ENCODE peak calls at places on chromosomes 5 and 9, in seven cellular contexts. One of them, this sample, is unnamed.

GRCh38 chr5:135179308-135179980 is 145.4 kb upstream of the PITX1 start:
- DNase-seq in SJSA1: no peak
- DNase-seq in GM12864: no peak
- DNase-seq in cardiac fibroblast: no peak
- DNase-seq in left ventricle myocardium inferior: no peak
- DNase-seq in tibial nerve: no peak
- DNase-seq in Peyer's patch: no peak
- DNase-seq in this sample: no peak

GRCh38 chr9:124605258-124605657 is 98.1 kb upstream of the NR5A1 start:
- DNase-seq in SJSA1: no peak
- DNase-seq in GM12864: no peak
- DNase-seq in cardiac fibroblast: no peak
- DNase-seq in left ventricle myocardium inferior: no peak
- DNase-seq in tibial nerve: no peak
- DNase-seq in Peyer's patch: no peak
- DNase-seq in this sample: no peak

GRCh38 chr5:31186672-31187267 is 6.7 kb upstream of the CDH6 start:
- DNase-seq in SJSA1: no peak
- DNase-seq in GM12864: no peak
- DNase-seq in cardiac fibroblast: peak
- DNase-seq in left ventricle myocardium inferior: no peak
- DNase-seq in tibial nerve: no peak
- DNase-seq in Peyer's patch: no peak
- DNase-seq in this sample: no peak

GRCh38 chr5:137753227-137753985 is 757 bp downstream of the HNRNPA0 start:
- DNase-seq in SJSA1: peak
- DNase-seq in GM12864: no peak
- DNase-seq in cardiac fibroblast: no peak
- DNase-seq in left ventricle myocardium inferior: peak
- DNase-seq in tibial nerve: peak
- DNase-seq in Peyer's patch: peak
- DNase-seq in this sample: peak

GRCh38 chr5:160774646-160775313 is 77.2 kb downstream of the ATP10B start:
- DNase-seq in SJSA1: no peak
- DNase-seq in GM12864: no peak
- DNase-seq in cardiac fibroblast: no peak
- DNase-seq in left ventricle myocardium inferior: no peak
- DNase-seq in tibial nerve: no peak
- DNase-seq in Peyer's patch: no peak
- DNase-seq in this sample: no peak

GRCh38 chr5:62112689-62113220 is 193.3 kb upstream of the KIF2A start:
- DNase-seq in SJSA1: no peak
- DNase-seq in GM12864: no peak
- DNase-seq in cardiac fibroblast: no peak
- DNase-seq in left ventricle myocardium inferior: no peak
- DNase-seq in tibial nerve: no peak
- DNase-seq in Peyer's patch: no peak
- DNase-seq in this sample: no peak

GRCh38 chr5:52069997-52070396 is 686.7 kb downstream of the ISL1 start:
- DNase-seq in SJSA1: no peak
- DNase-seq in GM12864: no peak
- DNase-seq in cardiac fibroblast: no peak
- DNase-seq in left ventricle myocardium inferior: no peak
- DNase-seq in tibial nerve: no peak
- DNase-seq in Peyer's patch: no peak
- DNase-seq in this sample: no peak

GRCh38 chr9:131282688-131283422 is 6.5 kb upstream of the FAM78A start:
- DNase-seq in SJSA1: no peak
- DNase-seq in GM12864: no peak
- DNase-seq in cardiac fibroblast: peak
- DNase-seq in left ventricle myocardium inferior: peak
- DNase-seq in tibial nerve: no peak
- DNase-seq in Peyer's patch: no peak
- DNase-seq in this sample: peak

GRCh38 chr5:55675119-55675518 is 37.0 kb downstream of the SLC38A9 start:
- DNase-seq in SJSA1: no peak
- DNase-seq in GM12864: no peak
- DNase-seq in cardiac fibroblast: no peak
- DNase-seq in left ventricle myocardium inferior: no peak
- DNase-seq in tibial nerve: no peak
- DNase-seq in Peyer's patch: no peak
- DNase-seq in this sample: no peak

GRCh38 chr5:97093193-97093592 is 49.2 kb downstream of the LIX1 start:
- DNase-seq in SJSA1: no peak
- DNase-seq in GM12864: no peak
- DNase-seq in cardiac fibroblast: no peak
- DNase-seq in left ventricle myocardium inferior: no peak
- DNase-seq in tibial nerve: no peak
- DNase-seq in Peyer's patch: no peak
- DNase-seq in this sample: no peak

GRCh38 chr5:97095318-97095732 is 47.1 kb downstream of the LIX1 start:
- DNase-seq in SJSA1: no peak
- DNase-seq in GM12864: no peak
- DNase-seq in cardiac fibroblast: no peak
- DNase-seq in left ventricle myocardium inferior: no peak
- DNase-seq in tibial nerve: no peak
- DNase-seq in Peyer's patch: no peak
- DNase-seq in this sample: no peak

GRCh38 chr5:97096096-97096648 is 46.2 kb downstream of the LIX1 start:
- DNase-seq in SJSA1: no peak
- DNase-seq in GM12864: no peak
- DNase-seq in cardiac fibroblast: no peak
- DNase-seq in left ventricle myocardium inferior: no peak
- DNase-seq in tibial nerve: no peak
- DNase-seq in Peyer's patch: no peak
- DNase-seq in this sample: no peak

GRCh38 chr5:97097348-97098220 is 44.8 kb downstream of the LIX1 start:
- DNase-seq in SJSA1: no peak
- DNase-seq in GM12864: no peak
- DNase-seq in cardiac fibroblast: no peak
- DNase-seq in left ventricle myocardium inferior: no peak
- DNase-seq in tibial nerve: no peak
- DNase-seq in Peyer's patch: no peak
- DNase-seq in this sample: no peak

DNA sequence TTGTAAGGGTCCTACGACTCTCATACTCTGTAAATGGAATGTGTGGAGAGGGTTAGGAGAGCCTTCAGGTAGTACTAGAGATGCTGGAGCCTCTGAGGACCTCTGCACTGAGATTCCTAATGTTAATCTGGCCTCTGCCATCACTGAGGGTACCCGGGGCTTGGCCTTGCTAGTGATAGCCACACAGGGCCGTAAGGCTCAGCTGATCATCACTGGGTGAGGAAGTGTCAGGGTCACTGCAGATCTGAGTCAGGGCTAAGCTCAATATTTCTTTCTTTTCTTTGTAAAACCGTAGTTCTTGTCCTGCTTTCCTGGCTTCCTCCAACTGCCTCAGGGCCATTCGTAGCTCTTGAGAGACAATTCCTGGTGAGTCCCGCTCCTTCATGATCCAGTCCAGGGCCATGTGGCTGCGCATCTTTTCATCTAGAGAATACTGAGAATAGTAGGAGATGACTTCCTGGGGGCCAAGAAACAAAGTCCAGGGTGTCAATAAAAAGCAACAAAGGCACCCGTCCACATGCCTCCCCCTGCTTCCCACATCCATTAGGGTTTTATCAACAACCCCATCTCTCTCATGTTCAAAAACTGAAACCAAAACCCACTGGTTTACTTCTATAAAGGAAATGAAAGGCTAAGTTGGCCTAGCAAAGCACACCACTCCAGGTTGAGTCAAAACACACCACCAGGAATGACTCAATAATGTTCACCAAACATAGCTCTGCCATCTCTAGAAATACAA is 47.7 kb downstream of the LIX1 start:
- DNase-seq in SJSA1: no peak
- DNase-seq in GM12864: peak
- DNase-seq in cardiac fibroblast: no peak
- DNase-seq in left ventricle myocardium inferior: no peak
- DNase-seq in tibial nerve: no peak
- DNase-seq in Peyer's patch: no peak
- DNase-seq in this sample: no peak
- H3K4me3 ChIP-seq in SJSA1: no peak
- H3K4me3 ChIP-seq in GM12864: no peak
- H3K4me3 ChIP-seq in cardiac fibroblast: no peak
- H3K4me3 ChIP-seq in left ventricle myocardium inferior: no peak
- H3K4me3 ChIP-seq in tibial nerve: no peak
- H3K4me3 ChIP-seq in Peyer's patch: no peak
- H3K4me3 ChIP-seq in this sample: no peak

GRCh38 chr5:79109527-79110492 is 1.8 kb upstream of the BHMT start:
- DNase-seq in SJSA1: no peak
- DNase-seq in GM12864: no peak
- DNase-seq in cardiac fibroblast: peak
- DNase-seq in left ventricle myocardium inferior: peak
- DNase-seq in tibial nerve: no peak
- DNase-seq in Peyer's patch: peak
- DNase-seq in this sample: peak

GRCh38 chr5:79111387-79111959 is at the start of gene BHMT:
- DNase-seq in SJSA1: no peak
- DNase-seq in GM12864: no peak
- DNase-seq in cardiac fibroblast: no peak
- DNase-seq in left ventricle myocardium inferior: no peak
- DNase-seq in tibial nerve: no peak
- DNase-seq in Peyer's patch: no peak
- DNase-seq in this sample: no peak

GRCh38 chr5:79112703-79113058 is 1.1 kb downstream of the BHMT start:
- DNase-seq in SJSA1: no peak
- DNase-seq in GM12864: no peak
- DNase-seq in cardiac fibroblast: no peak
- DNase-seq in left ventricle myocardium inferior: no peak
- DNase-seq in tibial nerve: no peak
- DNase-seq in Peyer's patch: no peak
- DNase-seq in this sample: no peak

GRCh38 chr5:79108792-79109191 is 2.8 kb upstream of the BHMT start:
- DNase-seq in SJSA1: no peak
- DNase-seq in GM12864: no peak
- DNase-seq in cardiac fibroblast: no peak
- DNase-seq in left ventricle myocardium inferior: no peak
- DNase-seq in tibial nerve: no peak
- DNase-seq in Peyer's patch: no peak
- DNase-seq in this sample: no peak

GRCh38 chr5:79111960-79112702 is 522 bp downstream of the BHMT start:
- DNase-seq in SJSA1: no peak
- DNase-seq in GM12864: no peak
- DNase-seq in cardiac fibroblast: no peak
- DNase-seq in left ventricle myocardium inferior: no peak
- DNase-seq in tibial nerve: no peak
- DNase-seq in Peyer's patch: no peak
- DNase-seq in this sample: no peak
- H3K4me3 ChIP-seq in SJSA1: no peak
- H3K4me3 ChIP-seq in GM12864: no peak
- H3K4me3 ChIP-seq in cardiac fibroblast: no peak
- H3K4me3 ChIP-seq in left ventricle myocardium inferior: peak
- H3K4me3 ChIP-seq in tibial nerve: no peak
- H3K4me3 ChIP-seq in Peyer's patch: peak
- H3K4me3 ChIP-seq in this sample: no peak

GRCh38 chr9:13791816-13792215 is 512.3 kb upstream of the MPDZ start:
- DNase-seq in SJSA1: no peak
- DNase-seq in GM12864: no peak
- DNase-seq in cardiac fibroblast: no peak
- DNase-seq in left ventricle myocardium inferior: no peak
- DNase-seq in tibial nerve: no peak
- DNase-seq in Peyer's patch: no peak
- DNase-seq in this sample: no peak

GRCh38 chr9:13790055-13790454 is 510.6 kb upstream of the MPDZ start:
- DNase-seq in SJSA1: no peak
- DNase-seq in GM12864: no peak
- DNase-seq in cardiac fibroblast: no peak
- DNase-seq in left ventricle myocardium inferior: no peak
- DNase-seq in tibial nerve: no peak
- DNase-seq in Peyer's patch: no peak
- DNase-seq in this sample: no peak

GRCh38 chr9:13786131-13786530 is 506.6 kb upstream of the MPDZ start:
- DNase-seq in SJSA1: peak
- DNase-seq in GM12864: no peak
- DNase-seq in cardiac fibroblast: peak
- DNase-seq in left ventricle myocardium inferior: peak
- DNase-seq in tibial nerve: peak
- DNase-seq in Peyer's patch: no peak
- DNase-seq in this sample: no peak

GRCh38 chr9:13787234-13787833 is 507.8 kb upstream of the MPDZ start:
- DNase-seq in SJSA1: no peak
- DNase-seq in GM12864: no peak
- DNase-seq in cardiac fibroblast: peak
- DNase-seq in left ventricle myocardium inferior: no peak
- DNase-seq in tibial nerve: no peak
- DNase-seq in Peyer's patch: no peak
- DNase-seq in this sample: no peak
- H3K4me3 ChIP-seq in SJSA1: no peak
- H3K4me3 ChIP-seq in GM12864: no peak
- H3K4me3 ChIP-seq in cardiac fibroblast: no peak
- H3K4me3 ChIP-seq in left ventricle myocardium inferior: peak
- H3K4me3 ChIP-seq in tibial nerve: peak
- H3K4me3 ChIP-seq in Peyer's patch: no peak
- H3K4me3 ChIP-seq in this sample: peak

GRCh38 chr5:150616506-150616905 is 24.0 kb upstream of the SYNPO start:
- DNase-seq in SJSA1: no peak
- DNase-seq in GM12864: no peak
- DNase-seq in cardiac fibroblast: no peak
- DNase-seq in left ventricle myocardium inferior: no peak
- DNase-seq in tibial nerve: no peak
- DNase-seq in Peyer's patch: no peak
- DNase-seq in this sample: no peak

GRCh38 chr5:150618188-150618587 is 22.3 kb upstream of the SYNPO start:
- DNase-seq in SJSA1: no peak
- DNase-seq in GM12864: no peak
- DNase-seq in cardiac fibroblast: no peak
- DNase-seq in left ventricle myocardium inferior: peak
- DNase-seq in tibial nerve: no peak
- DNase-seq in Peyer's patch: no peak
- DNase-seq in this sample: no peak

GRCh38 chr5:150619359-150620230 is 20.9 kb upstream of the SYNPO start:
- DNase-seq in SJSA1: no peak
- DNase-seq in GM12864: no peak
- DNase-seq in cardiac fibroblast: peak
- DNase-seq in left ventricle myocardium inferior: peak
- DNase-seq in tibial nerve: no peak
- DNase-seq in Peyer's patch: no peak
- DNase-seq in this sample: no peak

GRCh38 chr5:150621301-150621700 is 19.2 kb upstream of the SYNPO start:
- DNase-seq in SJSA1: no peak
- DNase-seq in GM12864: no peak
- DNase-seq in cardiac fibroblast: no peak
- DNase-seq in left ventricle myocardium inferior: no peak
- DNase-seq in tibial nerve: no peak
- DNase-seq in Peyer's patch: no peak
- DNase-seq in this sample: no peak

DNA sequence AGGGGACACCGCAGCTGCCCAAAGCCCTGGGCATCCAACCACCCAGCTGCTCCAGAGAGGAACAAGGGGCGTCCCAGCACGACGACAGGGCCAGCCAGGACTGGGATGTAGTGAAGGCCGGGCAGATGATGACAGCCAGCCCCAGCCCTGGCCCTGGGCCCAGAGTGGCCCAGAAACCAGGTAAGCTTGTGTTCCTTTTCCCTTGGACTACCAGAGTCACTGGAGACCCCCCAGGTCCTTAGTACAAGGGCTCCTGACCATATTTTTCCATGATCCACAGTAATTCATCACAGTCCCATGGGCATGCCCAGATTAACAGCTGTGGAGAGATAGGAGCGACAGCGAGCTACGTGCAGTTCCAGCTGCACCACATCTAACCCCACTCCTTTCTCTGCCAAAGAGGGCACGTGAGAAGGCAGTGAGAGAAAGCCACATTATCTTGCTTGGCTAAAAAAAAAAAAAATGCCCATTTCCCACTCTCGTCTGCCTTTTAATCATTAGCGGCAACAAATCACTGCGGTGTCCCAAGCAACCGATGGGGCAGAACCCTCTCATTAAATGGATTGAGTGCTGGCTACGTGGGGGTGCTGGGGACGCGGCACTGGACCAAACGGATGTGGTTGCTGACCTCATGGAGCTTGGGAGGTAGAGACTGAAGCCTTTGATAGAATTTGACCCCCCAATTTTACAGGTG is 21.7 kb upstream of the SYNPO start:
- DNase-seq in SJSA1: no peak
- DNase-seq in GM12864: no peak
- DNase-seq in cardiac fibroblast: no peak
- DNase-seq in left ventricle myocardium inferior: peak
- DNase-seq in tibial nerve: no peak
- DNase-seq in Peyer's patch: no peak
- DNase-seq in this sample: no peak
- H3K4me3 ChIP-seq in SJSA1: no peak
- H3K4me3 ChIP-seq in GM12864: no peak
- H3K4me3 ChIP-seq in cardiac fibroblast: no peak
- H3K4me3 ChIP-seq in left ventricle myocardium inferior: peak
- H3K4me3 ChIP-seq in tibial nerve: no peak
- H3K4me3 ChIP-seq in Peyer's patch: no peak
- H3K4me3 ChIP-seq in this sample: no peak

This sample was measured in psoas muscle.